ENCODE peak calls at places on chromosome 12, in four cellular contexts. L is foreskin keratinocyte, U is adrenal gland, K is skeletal muscle cell. F is an unnamed sample.

GRCh38 chr12:56461235-56462159 is 6.9 kb upstream of the SPRYD4 start:
- DNase-seq in K (no peak), U (no peak), L (no peak), F (peak; percentile 90)

GRCh38 chr12:127121494-127122070 is 1145.4 kb upstream of the TMEM132C start:
- DNase-seq in K (no peak), U (no peak), L (no peak), F (no peak)

GRCh38 chr12:112894128-112894527 is 12.6 kb upstream of the OAS1 start:
- DNase-seq in U (no peak), K (no peak), L (no peak), F (no peak)

GRCh38 chr12:115617391-115617790 is 660.1 kb downstream of the MED13L start:
- DNase-seq in L (no peak), K (no peak), U (no peak), F (no peak)

GRCh38 chr12:119870462-119870861 is 6.7 kb downstream of the CIT start:
- DNase-seq in K (no peak), L (no peak), U (no peak), F (no peak)

GRCh38 chr12:67355428-67356385 is 86.5 kb downstream of the CAND1 start:
- DNase-seq in L (no peak), K (no peak), U (peak; percentile 34), F (peak; percentile 64)

GRCh38 chr12:7937867-7938506 is 2.0 kb upstream of the SLC2A3 start:
- DNase-seq in L (no peak), U (no peak), K (peak; percentile 36), F (no peak)

GRCh38 chr12:3453266-3453862 is 37.6 kb upstream of the PRMT8 start:
- DNase-seq in L (no peak), U (no peak), K (no peak), F (no peak)

GRCh38 chr12:85004199-85004598 is 31.9 kb downstream of the TSPAN19 start:
- DNase-seq in K (no peak), U (no peak), L (no peak), F (no peak)

GRCh38 chr12:52335598-52336262 is 14.5 kb upstream of the KRT83 start:
- DNase-seq in U (no peak), K (no peak), L (no peak), F (no peak)

GRCh38 chr12:68425998-68426397 is 93.8 kb upstream of the MDM1 start:
- DNase-seq in K (no peak), U (no peak), L (no peak), F (peak; percentile 41)

GRCh38 chr12:19012965-19013364 is 116.6 kb upstream of the PLEKHA5 start:
- DNase-seq in U (no peak), K (no peak), L (no peak), F (peak; percentile 79)

GRCh38 chr12:89181271-89181920 is 170.9 kb downstream of the DUSP6 start:
- DNase-seq in K (peak; percentile 47), L (peak; percentile 72), U (no peak), F (peak; percentile 59)

GRCh38 chr12:5648692-5649338 is 216.9 kb downstream of the NTF3 start:
- DNase-seq in U (no peak), K (no peak), L (no peak), F (peak; percentile 51)

GRCh38 chr12:77232045-77232444 is 166.7 kb upstream of the E2F7 start:
- DNase-seq in L (no peak), U (no peak), K (peak; percentile 74), F (no peak)

GRCh38 chr12:54723653-54724256 is 75.6 kb upstream of the DCD start:
- DNase-seq in U (no peak), L (no peak), K (no peak), F (peak; percentile 31)